ENCODE peak calls at places on chromosomes 1 and 21, in eight cellular contexts. One of them, this sample, is unnamed.

GRCh38 chr1:207336559-207337467 is 15.3 kb downstream of the CD55 start:
- DNase-seq in stimulated activated CD8-positive, alpha-beta memory T cell treated with anti-CD3 and anti-CD28 coated beads, Interleukin-15, amount 100 ng/mL, for 4 hours: peak
- DNase-seq in fibroblast of gingiva: peak
- DNase-seq in brain microvascular endothelial cell: peak
- DNase-seq in NCI-H2171: no peak
- DNase-seq in NCI-H1105: no peak
- DNase-seq in effector memory CD8-positive, alpha-beta T cell: peak
- DNase-seq in frontal cortex: no peak
- DNase-seq in this sample: no peak

GRCh38 chr1:58815680-58816071 is 31.8 kb upstream of the JUN start:
- DNase-seq in stimulated activated CD8-positive, alpha-beta memory T cell treated with anti-CD3 and anti-CD28 coated beads, Interleukin-15, amount 100 ng/mL, for 4 hours: no peak
- DNase-seq in fibroblast of gingiva: no peak
- DNase-seq in brain microvascular endothelial cell: peak
- DNase-seq in NCI-H2171: no peak
- DNase-seq in NCI-H1105: no peak
- DNase-seq in effector memory CD8-positive, alpha-beta T cell: no peak
- DNase-seq in frontal cortex: peak
- DNase-seq in this sample: no peak

GRCh38 chr1:112063781-112064180 is 74.3 kb upstream of the KCND3 start:
- DNase-seq in stimulated activated CD8-positive, alpha-beta memory T cell treated with anti-CD3 and anti-CD28 coated beads, Interleukin-15, amount 100 ng/mL, for 4 hours: no peak
- DNase-seq in fibroblast of gingiva: no peak
- DNase-seq in brain microvascular endothelial cell: no peak
- DNase-seq in NCI-H2171: no peak
- DNase-seq in NCI-H1105: no peak
- DNase-seq in effector memory CD8-positive, alpha-beta T cell: no peak
- DNase-seq in frontal cortex: no peak
- DNase-seq in this sample: no peak

GRCh38 chr1:22850681-22851080 is 122.0 kb downstream of the LACTBL1 start:
- DNase-seq in stimulated activated CD8-positive, alpha-beta memory T cell treated with anti-CD3 and anti-CD28 coated beads, Interleukin-15, amount 100 ng/mL, for 4 hours: no peak
- DNase-seq in fibroblast of gingiva: peak
- DNase-seq in brain microvascular endothelial cell: no peak
- DNase-seq in NCI-H2171: no peak
- DNase-seq in NCI-H1105: no peak
- DNase-seq in effector memory CD8-positive, alpha-beta T cell: no peak
- DNase-seq in frontal cortex: no peak
- DNase-seq in this sample: no peak

GRCh38 chr1:180563013-180563827 is 4.5 kb downstream of the OVAAL start:
- DNase-seq in stimulated activated CD8-positive, alpha-beta memory T cell treated with anti-CD3 and anti-CD28 coated beads, Interleukin-15, amount 100 ng/mL, for 4 hours: no peak
- DNase-seq in fibroblast of gingiva: peak
- DNase-seq in brain microvascular endothelial cell: peak
- DNase-seq in NCI-H2171: no peak
- DNase-seq in NCI-H1105: no peak
- DNase-seq in effector memory CD8-positive, alpha-beta T cell: no peak
- DNase-seq in frontal cortex: no peak
- DNase-seq in this sample: peak

GRCh38 chr21:38995755-38996154 is 187.5 kb downstream of the PSMG1 start:
- DNase-seq in stimulated activated CD8-positive, alpha-beta memory T cell treated with anti-CD3 and anti-CD28 coated beads, Interleukin-15, amount 100 ng/mL, for 4 hours: no peak
- DNase-seq in fibroblast of gingiva: no peak
- DNase-seq in brain microvascular endothelial cell: no peak
- DNase-seq in NCI-H2171: no peak
- DNase-seq in NCI-H1105: no peak
- DNase-seq in effector memory CD8-positive, alpha-beta T cell: no peak
- DNase-seq in frontal cortex: no peak
- DNase-seq in this sample: no peak

GRCh38 chr1:112981461-112982233 is 25.7 kb upstream of the SLC16A1 start:
- DNase-seq in stimulated activated CD8-positive, alpha-beta memory T cell treated with anti-CD3 and anti-CD28 coated beads, Interleukin-15, amount 100 ng/mL, for 4 hours: no peak
- DNase-seq in fibroblast of gingiva: peak
- DNase-seq in brain microvascular endothelial cell: no peak
- DNase-seq in NCI-H2171: no peak
- DNase-seq in NCI-H1105: no peak
- DNase-seq in effector memory CD8-positive, alpha-beta T cell: no peak
- DNase-seq in frontal cortex: no peak
- DNase-seq in this sample: no peak

GRCh38 chr1:3365519-3366158 is 88.8 kb upstream of the ARHGEF16 start:
- DNase-seq in stimulated activated CD8-positive, alpha-beta memory T cell treated with anti-CD3 and anti-CD28 coated beads, Interleukin-15, amount 100 ng/mL, for 4 hours: no peak
- DNase-seq in fibroblast of gingiva: no peak
- DNase-seq in brain microvascular endothelial cell: no peak
- DNase-seq in NCI-H2171: no peak
- DNase-seq in NCI-H1105: peak
- DNase-seq in effector memory CD8-positive, alpha-beta T cell: no peak
- DNase-seq in frontal cortex: no peak
- DNase-seq in this sample: no peak

GRCh38 chr1:226875641-226876295 is 5.4 kb downstream of the PSEN2 start:
- DNase-seq in stimulated activated CD8-positive, alpha-beta memory T cell treated with anti-CD3 and anti-CD28 coated beads, Interleukin-15, amount 100 ng/mL, for 4 hours: no peak
- DNase-seq in fibroblast of gingiva: no peak
- DNase-seq in brain microvascular endothelial cell: peak
- DNase-seq in NCI-H2171: no peak
- DNase-seq in NCI-H1105: peak
- DNase-seq in effector memory CD8-positive, alpha-beta T cell: no peak
- DNase-seq in frontal cortex: no peak
- DNase-seq in this sample: peak

GRCh38 chr1:156204686-156205085 is 8.1 kb upstream of the PMF1 start:
- DNase-seq in stimulated activated CD8-positive, alpha-beta memory T cell treated with anti-CD3 and anti-CD28 coated beads, Interleukin-15, amount 100 ng/mL, for 4 hours: no peak
- DNase-seq in fibroblast of gingiva: peak
- DNase-seq in brain microvascular endothelial cell: no peak
- DNase-seq in NCI-H2171: no peak
- DNase-seq in NCI-H1105: no peak
- DNase-seq in effector memory CD8-positive, alpha-beta T cell: no peak
- DNase-seq in frontal cortex: no peak
- DNase-seq in this sample: no peak

GRCh38 chr1:16348414-16349182 is 3.7 kb downstream of the FBXO42 start:
- DNase-seq in stimulated activated CD8-positive, alpha-beta memory T cell treated with anti-CD3 and anti-CD28 coated beads, Interleukin-15, amount 100 ng/mL, for 4 hours: no peak
- DNase-seq in fibroblast of gingiva: peak
- DNase-seq in brain microvascular endothelial cell: peak
- DNase-seq in NCI-H2171: no peak
- DNase-seq in NCI-H1105: no peak
- DNase-seq in effector memory CD8-positive, alpha-beta T cell: no peak
- DNase-seq in frontal cortex: no peak
- DNase-seq in this sample: peak

GRCh38 chr1:237879195-237879594 is 11.5 kb downstream of the ZP4 start:
- DNase-seq in stimulated activated CD8-positive, alpha-beta memory T cell treated with anti-CD3 and anti-CD28 coated beads, Interleukin-15, amount 100 ng/mL, for 4 hours: no peak
- DNase-seq in fibroblast of gingiva: no peak
- DNase-seq in brain microvascular endothelial cell: peak
- DNase-seq in NCI-H2171: no peak
- DNase-seq in NCI-H1105: no peak
- DNase-seq in effector memory CD8-positive, alpha-beta T cell: no peak
- DNase-seq in frontal cortex: no peak
- DNase-seq in this sample: peak

GRCh38 chr1:239987103-239987745 is 104.5 kb upstream of the FMN2 start:
- DNase-seq in stimulated activated CD8-positive, alpha-beta memory T cell treated with anti-CD3 and anti-CD28 coated beads, Interleukin-15, amount 100 ng/mL, for 4 hours: no peak
- DNase-seq in fibroblast of gingiva: peak
- DNase-seq in brain microvascular endothelial cell: peak
- DNase-seq in NCI-H2171: peak
- DNase-seq in NCI-H1105: no peak
- DNase-seq in effector memory CD8-positive, alpha-beta T cell: no peak
- DNase-seq in frontal cortex: no peak
- DNase-seq in this sample: peak

GRCh38 chr1:95257758-95258157 is 23.7 kb downstream of the RWDD3 start:
- DNase-seq in stimulated activated CD8-positive, alpha-beta memory T cell treated with anti-CD3 and anti-CD28 coated beads, Interleukin-15, amount 100 ng/mL, for 4 hours: no peak
- DNase-seq in fibroblast of gingiva: no peak
- DNase-seq in brain microvascular endothelial cell: peak
- DNase-seq in NCI-H2171: no peak
- DNase-seq in NCI-H1105: no peak
- DNase-seq in effector memory CD8-positive, alpha-beta T cell: no peak
- DNase-seq in frontal cortex: no peak
- DNase-seq in this sample: no peak

GRCh38 chr1:173330149-173330951 is 123.2 kb upstream of the TNFSF4 start:
- DNase-seq in stimulated activated CD8-positive, alpha-beta memory T cell treated with anti-CD3 and anti-CD28 coated beads, Interleukin-15, amount 100 ng/mL, for 4 hours: no peak
- DNase-seq in fibroblast of gingiva: peak
- DNase-seq in brain microvascular endothelial cell: peak
- DNase-seq in NCI-H2171: no peak
- DNase-seq in NCI-H1105: no peak
- DNase-seq in effector memory CD8-positive, alpha-beta T cell: no peak
- DNase-seq in frontal cortex: no peak
- DNase-seq in this sample: peak

GRCh38 chr1:56297948-56298347 is 281.4 kb downstream of the PLPP3 start:
- DNase-seq in stimulated activated CD8-positive, alpha-beta memory T cell treated with anti-CD3 and anti-CD28 coated beads, Interleukin-15, amount 100 ng/mL, for 4 hours: no peak
- DNase-seq in fibroblast of gingiva: no peak
- DNase-seq in brain microvascular endothelial cell: no peak
- DNase-seq in NCI-H2171: no peak
- DNase-seq in NCI-H1105: no peak
- DNase-seq in effector memory CD8-positive, alpha-beta T cell: no peak
- DNase-seq in frontal cortex: no peak
- DNase-seq in this sample: no peak

GRCh38 chr1:59549903-59550302 is 253.0 kb downstream of the FGGY start:
- DNase-seq in stimulated activated CD8-positive, alpha-beta memory T cell treated with anti-CD3 and anti-CD28 coated beads, Interleukin-15, amount 100 ng/mL, for 4 hours: no peak
- DNase-seq in fibroblast of gingiva: peak
- DNase-seq in brain microvascular endothelial cell: peak
- DNase-seq in NCI-H2171: no peak
- DNase-seq in NCI-H1105: no peak
- DNase-seq in effector memory CD8-positive, alpha-beta T cell: no peak
- DNase-seq in frontal cortex: no peak
- DNase-seq in this sample: peak

GRCh38 chr1:16082283-16083038 is 9.0 kb upstream of the FAM131C start:
- DNase-seq in stimulated activated CD8-positive, alpha-beta memory T cell treated with anti-CD3 and anti-CD28 coated beads, Interleukin-15, amount 100 ng/mL, for 4 hours: peak
- DNase-seq in fibroblast of gingiva: peak
- DNase-seq in brain microvascular endothelial cell: peak
- DNase-seq in NCI-H2171: no peak
- DNase-seq in NCI-H1105: peak
- DNase-seq in effector memory CD8-positive, alpha-beta T cell: peak
- DNase-seq in frontal cortex: peak
- DNase-seq in this sample: peak

GRCh38 chr1:238281418-238281817 is 390.7 kb upstream of the ZP4 start:
- DNase-seq in stimulated activated CD8-positive, alpha-beta memory T cell treated with anti-CD3 and anti-CD28 coated beads, Interleukin-15, amount 100 ng/mL, for 4 hours: no peak
- DNase-seq in fibroblast of gingiva: no peak
- DNase-seq in brain microvascular endothelial cell: no peak
- DNase-seq in NCI-H2171: no peak
- DNase-seq in NCI-H1105: no peak
- DNase-seq in effector memory CD8-positive, alpha-beta T cell: no peak
- DNase-seq in frontal cortex: no peak
- DNase-seq in this sample: no peak

GRCh38 chr1:2378441-2378851 is 12.9 kb downstream of the MORN1 start:
- DNase-seq in stimulated activated CD8-positive, alpha-beta memory T cell treated with anti-CD3 and anti-CD28 coated beads, Interleukin-15, amount 100 ng/mL, for 4 hours: no peak
- DNase-seq in fibroblast of gingiva: no peak
- DNase-seq in brain microvascular endothelial cell: no peak
- DNase-seq in NCI-H2171: peak
- DNase-seq in NCI-H1105: no peak
- DNase-seq in effector memory CD8-positive, alpha-beta T cell: no peak
- DNase-seq in frontal cortex: no peak
- DNase-seq in this sample: no peak

GRCh38 chr1:34681481-34682451 is 73.1 kb upstream of the GJB5 start:
- DNase-seq in stimulated activated CD8-positive, alpha-beta memory T cell treated with anti-CD3 and anti-CD28 coated beads, Interleukin-15, amount 100 ng/mL, for 4 hours: no peak
- DNase-seq in fibroblast of gingiva: no peak
- DNase-seq in brain microvascular endothelial cell: peak
- DNase-seq in NCI-H2171: peak
- DNase-seq in NCI-H1105: peak
- DNase-seq in effector memory CD8-positive, alpha-beta T cell: peak
- DNase-seq in frontal cortex: peak
- DNase-seq in this sample: peak

GRCh38 chr1:110879758-110880606 is 7.0 kb downstream of the CD53 start:
- DNase-seq in stimulated activated CD8-positive, alpha-beta memory T cell treated with anti-CD3 and anti-CD28 coated beads, Interleukin-15, amount 100 ng/mL, for 4 hours: peak
- DNase-seq in fibroblast of gingiva: no peak
- DNase-seq in brain microvascular endothelial cell: no peak
- DNase-seq in NCI-H2171: no peak
- DNase-seq in NCI-H1105: no peak
- DNase-seq in effector memory CD8-positive, alpha-beta T cell: peak
- DNase-seq in frontal cortex: no peak
- DNase-seq in this sample: no peak